ENCODE peak calls at places on chromosomes 1 and 21, in four cellular contexts. One of them, this sample, is unnamed.
A peak's percentile ranks its signal among the peaks of the same experiment; 100 is the strongest.

GRCh38 chr1:243798726-243799125 is 51.3 kb downstream of the AKT3 start:
- DNase-seq in tibial artery: no peak
- DNase-seq in CD8-positive, alpha-beta memory T cell: no peak
- DNase-seq in body of pancreas: no peak
- DNase-seq in this sample: no peak

GRCh38 chr1:77536813-77537212 is 145.6 kb downstream of the ZZZ3 start:
- DNase-seq in tibial artery: no peak
- DNase-seq in CD8-positive, alpha-beta memory T cell: no peak
- DNase-seq in body of pancreas: no peak
- DNase-seq in this sample: no peak

GRCh38 chr21:29231781-29232548 is 66.8 kb upstream of the BACH1 start:
- DNase-seq in tibial artery: no peak
- DNase-seq in CD8-positive, alpha-beta memory T cell: no peak
- DNase-seq in body of pancreas: no peak
- DNase-seq in this sample: no peak

GRCh38 chr1:97243973-97244560 is 522.5 kb downstream of the PTBP2 start:
- DNase-seq in tibial artery: no peak
- DNase-seq in CD8-positive, alpha-beta memory T cell: no peak
- DNase-seq in body of pancreas: no peak
- DNase-seq in this sample: no peak

GRCh38 chr1:236313412-236313811 is 31.7 kb upstream of the ERO1B start:
- DNase-seq in tibial artery: no peak
- DNase-seq in CD8-positive, alpha-beta memory T cell: no peak
- DNase-seq in body of pancreas: no peak
- DNase-seq in this sample: no peak

GRCh38 chr1:35173516-35174224 is 19.3 kb downstream of the SFPQ start:
- DNase-seq in tibial artery: no peak
- DNase-seq in CD8-positive, alpha-beta memory T cell: no peak
- DNase-seq in body of pancreas: no peak
- DNase-seq in this sample: no peak

GRCh38 chr1:8342325-8342724 is 24.4 kb downstream of the SLC45A1 start:
- DNase-seq in tibial artery: peak; percentile 81
- DNase-seq in CD8-positive, alpha-beta memory T cell: no peak
- DNase-seq in body of pancreas: no peak
- DNase-seq in this sample: no peak

GRCh38 chr1:82269466-82269865 is 468.7 kb downstream of the ADGRL2 start:
- DNase-seq in tibial artery: no peak
- DNase-seq in CD8-positive, alpha-beta memory T cell: no peak
- DNase-seq in body of pancreas: no peak
- DNase-seq in this sample: no peak

GRCh38 chr1:198656500-198656932 is 17.7 kb downstream of the PTPRC start:
- DNase-seq in tibial artery: peak; percentile 63
- DNase-seq in CD8-positive, alpha-beta memory T cell: peak; percentile 61
- DNase-seq in body of pancreas: no peak
- DNase-seq in this sample: peak; percentile 75

GRCh38 chr1:174135200-174135599 is 24.1 kb upstream of the RABGAP1L start:
- DNase-seq in tibial artery: no peak
- DNase-seq in CD8-positive, alpha-beta memory T cell: no peak
- DNase-seq in body of pancreas: no peak
- DNase-seq in this sample: no peak

DNA sequence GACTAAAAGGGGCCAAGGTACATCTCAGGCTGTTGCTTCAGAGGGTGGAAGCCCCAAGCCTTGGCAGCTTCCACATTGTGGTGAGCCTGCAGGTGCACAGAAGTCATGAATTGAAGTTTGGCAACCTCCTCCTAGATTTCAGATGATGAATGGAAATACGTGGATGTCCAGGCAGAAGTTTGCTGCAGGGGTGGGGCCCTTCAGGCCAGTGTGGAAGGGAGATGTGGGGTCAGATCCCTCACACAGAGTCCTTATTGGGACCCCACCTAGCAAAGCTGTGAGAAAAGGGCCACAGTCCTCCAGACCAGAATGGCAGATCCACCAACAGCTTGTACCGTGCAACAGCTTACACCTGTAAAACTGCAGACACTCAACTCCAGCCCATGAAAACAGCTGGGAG is 67.4 kb upstream of the PTGS2 start:
- DNase-seq in tibial artery: no peak
- DNase-seq in CD8-positive, alpha-beta memory T cell: no peak
- DNase-seq in body of pancreas: no peak
- DNase-seq in this sample: no peak
- H3K4me1 ChIP-seq in tibial artery: no peaks in the 10 kb centered on the region
- H3K4me1 ChIP-seq in CD8-positive, alpha-beta memory T cell: no peaks in the 10 kb centered on the region
- H3K4me1 ChIP-seq in body of pancreas: no peaks in the 10 kb centered on the region
- H3K4me1 ChIP-seq in this sample: no peaks in the 10 kb centered on the region

DNA sequence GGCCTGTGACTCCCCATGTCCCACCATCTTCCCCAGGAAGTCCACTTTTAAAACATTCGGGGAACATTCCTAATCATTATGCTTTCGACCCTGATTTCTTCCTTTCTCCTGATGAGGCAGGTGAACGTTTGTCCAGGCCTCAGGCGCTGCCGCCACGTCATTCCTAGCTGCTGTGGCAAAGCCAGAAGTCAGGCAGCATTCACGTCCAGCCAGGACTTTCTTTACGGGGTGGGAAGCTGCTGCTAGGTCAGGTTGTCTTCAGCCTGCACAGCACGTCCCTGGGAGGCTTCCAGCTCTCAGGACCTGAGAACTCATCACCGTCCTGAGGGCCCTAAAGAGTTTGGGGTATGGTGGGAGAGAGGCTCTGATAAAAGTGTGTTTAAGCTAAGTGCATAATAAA is 7.8 kb downstream of the KRTAP10-1 start:
- DNase-seq in tibial artery: no peak
- DNase-seq in CD8-positive, alpha-beta memory T cell: no peak
- DNase-seq in body of pancreas: no peak
- DNase-seq in this sample: no peak
- H3K9me3 ChIP-seq in tibial artery: no peaks in the 10 kb centered on the region
- H3K9me3 ChIP-seq in CD8-positive, alpha-beta memory T cell: no peaks in the 10 kb centered on the region
- H3K9me3 ChIP-seq in body of pancreas: no peaks in the 10 kb centered on the region
- H3K9me3 ChIP-seq in this sample: no peaks in the 10 kb centered on the region

GRCh38 chr1:145964328-145965118 is at the start of the genes ANKRD34A and POLR3GL:
- DNase-seq in tibial artery: peak; percentile 98
- DNase-seq in CD8-positive, alpha-beta memory T cell: peak; percentile 84
- DNase-seq in body of pancreas: peak; percentile 96
- DNase-seq in this sample: peak; percentile 97
- H3K4me1 ChIP-seq in tibial artery: peaks cover 5% of the 10 kb centered on the region
- H3K4me1 ChIP-seq in CD8-positive, alpha-beta memory T cell: peaks cover 44% of the 10 kb centered on the region
- H3K4me1 ChIP-seq in body of pancreas: peaks cover 45% of the 10 kb centered on the region
- H3K4me1 ChIP-seq in this sample: no peaks in the 10 kb centered on the region

DNA sequence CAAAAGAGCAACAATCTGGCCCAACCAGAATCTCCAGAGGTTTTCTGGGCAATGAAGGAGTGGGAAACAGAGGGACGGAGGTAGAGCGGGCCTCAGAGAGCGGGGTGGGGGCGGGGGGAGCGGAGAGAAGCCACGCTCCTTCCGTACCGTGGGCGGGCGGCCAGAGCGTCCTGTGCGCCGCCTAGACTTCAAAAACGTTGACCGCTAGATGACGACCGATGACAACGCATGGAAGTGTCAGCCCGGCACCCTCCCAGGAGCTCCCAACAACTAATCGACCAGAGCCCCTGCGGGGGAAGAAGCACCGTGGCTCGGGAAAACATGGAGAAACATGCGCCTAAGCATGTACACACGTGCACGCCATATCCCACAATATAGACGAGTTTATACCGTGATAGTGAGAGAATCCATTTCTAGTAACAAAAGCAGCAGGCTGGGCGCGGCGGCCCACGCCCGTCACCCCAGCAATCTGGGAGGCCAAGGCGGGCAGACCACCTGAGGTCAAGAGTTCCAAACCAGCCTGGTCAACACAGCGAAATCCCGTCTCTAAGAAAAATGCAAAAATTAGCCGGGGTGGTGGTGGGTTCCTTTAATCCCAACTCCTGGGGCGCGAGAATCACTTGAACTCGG is 131.9 kb downstream of the LIPI start:
- DNase-seq in tibial artery: no peak
- DNase-seq in CD8-positive, alpha-beta memory T cell: no peak
- DNase-seq in body of pancreas: no peak
- DNase-seq in this sample: no peak
- H3K9me3 ChIP-seq in tibial artery: no peaks in the 10 kb centered on the region
- H3K9me3 ChIP-seq in CD8-positive, alpha-beta memory T cell: no peaks in the 10 kb centered on the region
- H3K9me3 ChIP-seq in body of pancreas: no peaks in the 10 kb centered on the region
- H3K9me3 ChIP-seq in this sample: no peaks in the 10 kb centered on the region

DNA sequence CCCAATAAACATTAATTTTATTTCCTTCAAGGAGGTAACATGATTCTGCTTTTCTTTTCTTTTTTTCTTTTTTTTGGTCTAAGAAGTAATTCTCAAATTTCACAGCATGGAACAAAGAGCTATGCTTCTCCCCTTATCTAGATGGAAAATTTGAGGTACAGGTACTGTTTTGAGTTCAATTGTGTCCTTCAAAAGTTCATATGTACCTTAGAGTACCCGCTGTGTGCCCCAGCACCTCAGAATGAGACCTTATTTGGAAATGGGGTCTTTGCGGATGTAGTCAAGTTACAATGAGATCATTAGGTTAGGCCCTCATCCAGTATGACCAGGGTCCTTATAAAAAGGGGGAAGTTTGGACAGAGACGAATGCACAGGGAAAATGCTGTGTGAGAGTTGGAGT is 22.0 kb downstream of the ELAPOR1 start:
- DNase-seq in tibial artery: no peak
- DNase-seq in CD8-positive, alpha-beta memory T cell: no peak
- DNase-seq in body of pancreas: no peak
- DNase-seq in this sample: no peak
- H3K4me1 ChIP-seq in tibial artery: no peaks in the 10 kb centered on the region
- H3K4me1 ChIP-seq in CD8-positive, alpha-beta memory T cell: no peaks in the 10 kb centered on the region
- H3K4me1 ChIP-seq in body of pancreas: peaks cover 85% of the 10 kb centered on the region
- H3K4me1 ChIP-seq in this sample: no peaks in the 10 kb centered on the region

DNA sequence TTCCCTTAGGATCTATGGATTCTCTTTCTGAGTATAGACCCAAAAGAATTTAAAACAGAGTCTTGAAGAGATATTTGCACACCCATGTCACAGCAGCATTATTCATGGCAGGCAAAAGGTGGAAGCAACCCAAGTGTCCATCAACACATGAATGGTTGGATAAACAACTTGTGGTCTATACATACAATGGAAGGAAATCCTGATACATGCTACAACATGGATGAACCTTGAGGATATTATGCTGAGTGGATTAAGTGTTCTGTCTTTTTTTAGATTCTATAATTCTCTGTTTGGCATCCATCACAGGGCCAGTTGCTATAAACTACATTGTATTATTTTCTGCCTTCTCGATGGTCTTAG is 39.8 kb downstream of the PTPN14 start:
- DNase-seq in tibial artery: no peak
- DNase-seq in CD8-positive, alpha-beta memory T cell: no peak
- DNase-seq in body of pancreas: no peak
- DNase-seq in this sample: no peak
- H3K9me3 ChIP-seq in tibial artery: no peaks in the 10 kb centered on the region
- H3K9me3 ChIP-seq in CD8-positive, alpha-beta memory T cell: no peaks in the 10 kb centered on the region
- H3K9me3 ChIP-seq in body of pancreas: no peaks in the 10 kb centered on the region
- H3K9me3 ChIP-seq in this sample: no peaks in the 10 kb centered on the region

DNA sequence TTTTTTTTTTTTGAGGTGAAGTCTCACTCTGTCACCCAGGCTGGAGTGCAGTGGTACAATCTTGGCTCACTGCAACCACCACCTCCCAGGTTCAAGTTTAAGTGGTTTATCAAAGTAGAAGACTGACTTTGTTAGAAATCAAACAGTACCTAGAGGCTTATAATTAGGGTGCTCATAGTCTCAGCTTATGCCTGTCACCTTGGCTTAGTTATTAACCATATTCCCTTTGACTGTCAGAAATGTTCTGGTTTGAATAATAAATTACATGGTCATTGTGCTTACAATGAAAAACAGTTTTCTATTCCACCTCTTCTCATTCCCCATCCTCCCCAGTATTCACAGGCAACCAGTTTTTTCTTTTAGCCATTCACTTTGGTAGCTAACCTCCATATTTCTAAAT is 54.8 kb downstream of the CTTNBP2NL start:
- DNase-seq in tibial artery: no peak
- DNase-seq in CD8-positive, alpha-beta memory T cell: no peak
- DNase-seq in body of pancreas: no peak
- DNase-seq in this sample: no peak
- H3K4me1 ChIP-seq in tibial artery: no peaks in the 10 kb centered on the region
- H3K4me1 ChIP-seq in CD8-positive, alpha-beta memory T cell: no peaks in the 10 kb centered on the region
- H3K4me1 ChIP-seq in body of pancreas: peaks cover 11% of the 10 kb centered on the region
- H3K4me1 ChIP-seq in this sample: no peaks in the 10 kb centered on the region